ENCODE peak calls at places on chromosomes 16 and 17, in five cellular contexts. R is IMR-90, Y is GM23248, G is HCT116, U is colonic mucosa. B is an unnamed sample.

GRCh38 chr17:927611-928461 is 51.7 kb downstream of the NXN start:
- DNase-seq in R (peak), Y (peak), G (peak), U (no peak), B (no peak)

GRCh38 chr16:76389126-76389525 is 111.9 kb downstream of the CNTNAP4 start:
- DNase-seq in R (no peak), Y (no peak), G (no peak), U (no peak), B (no peak)

GRCh38 chr17:30482555-30482954 is 5.3 kb downstream of the GOSR1 start:
- DNase-seq in R (no peak), Y (no peak), G (no peak), U (no peak), B (no peak)

GRCh38 chr16:23124315-23124714 is 24.9 kb downstream of the USP31 start:
- DNase-seq in R (peak), Y (peak), G (no peak), U (no peak), B (no peak)

GRCh38 chr16:50972899-50973298 is 178.2 kb downstream of the SALL1 start:
- DNase-seq in R (no peak), Y (no peak), G (no peak), U (no peak), B (no peak)

GRCh38 chr16:5350118-5350517 is 252.5 kb upstream of the EEF2KMT start:
- DNase-seq in R (no peak), Y (no peak), G (no peak), U (no peak), B (no peak)

GRCh38 chr16:23134274-23134673 is 15.0 kb downstream of the USP31 start:
- DNase-seq in R (no peak), Y (no peak), G (no peak), U (peak), B (no peak)

GRCh38 chr16:17817260-17817659 is 346.5 kb upstream of the XYLT1 start:
- DNase-seq in R (no peak), Y (no peak), G (no peak), U (no peak), B (no peak)

GRCh38 chr16:84922351-84923135 is 88.8 kb downstream of the ZDHHC7 start:
- DNase-seq in R (peak), Y (no peak), G (no peak), U (peak), B (no peak)

GRCh38 chr16:68078726-68079615 is 6.2 kb upstream of the NFATC3 start:
- DNase-seq in R (no peak), Y (no peak), G (no peak), U (no peak), B (no peak)

GRCh38 chr16:89418352-89418751 is 72.0 kb downstream of the ANKRD11 start:
- DNase-seq in R (no peak), Y (no peak), G (no peak), U (no peak), B (no peak)

GRCh38 chr17:27155866-27156265 is 138.0 kb upstream of the WSB1 start:
- DNase-seq in R (no peak), Y (no peak), G (no peak), U (no peak), B (no peak)

GRCh38 chr17:21419299-21420239 is 43.4 kb downstream of the KCNJ12 start:
- DNase-seq in R (no peak), Y (no peak), G (no peak), U (no peak), B (peak)

DNA sequence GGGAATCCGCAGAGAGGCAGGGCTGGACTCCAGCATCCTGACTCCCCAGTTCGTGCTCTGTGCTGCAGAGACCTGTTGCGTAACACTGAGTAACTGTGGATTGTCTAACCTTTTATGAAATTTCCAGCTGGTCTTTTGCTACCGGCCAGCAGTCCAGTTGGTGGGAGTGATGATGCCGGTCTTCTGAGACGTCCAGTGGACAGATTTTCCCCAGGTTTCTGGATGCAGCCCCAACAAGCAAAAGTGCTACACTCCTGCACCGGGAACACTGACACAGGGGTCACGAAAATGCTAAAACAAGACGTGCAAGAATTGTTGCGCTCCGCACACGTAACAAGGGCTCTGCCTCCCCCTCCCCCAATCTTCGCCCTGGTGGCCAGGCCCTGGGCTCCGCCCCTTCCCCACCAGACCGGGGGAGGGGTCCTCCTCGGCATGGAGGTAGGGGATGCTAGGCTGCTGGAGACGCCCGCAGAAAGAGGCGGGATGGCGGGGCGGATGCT is 701 bp upstream of the MRC2 start:
- DNase-seq in R (peak), Y (peak), G (no peak), U (peak), B (peak)
- H3K9ac ChIP-seq in R (peak), Y (peak), G (peak), U (peak), B (peak)

DNA sequence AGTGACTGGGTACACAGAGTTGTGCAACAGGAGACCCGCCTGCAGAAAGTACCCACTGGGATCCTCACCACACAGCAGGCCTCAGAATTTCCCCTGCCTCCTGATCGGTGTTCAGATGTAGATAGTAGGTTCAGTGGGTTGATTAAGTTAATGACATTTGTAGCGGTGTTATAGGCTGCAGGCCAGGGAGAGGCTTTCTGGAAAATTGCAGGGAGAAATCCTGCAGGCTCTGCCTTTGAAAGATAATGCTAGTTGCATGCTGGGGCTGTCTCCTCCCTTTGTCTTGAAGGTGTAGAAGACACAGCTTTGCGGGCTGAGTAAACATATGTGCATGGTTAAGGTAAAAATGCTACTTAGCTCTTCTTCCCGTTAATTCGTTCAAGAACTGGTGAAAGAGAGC is 406.3 kb upstream of the RBFOX1 start:
- DNase-seq in R (no peak), Y (no peak), G (no peak), U (no peak), B (no peak)
- H3K9ac ChIP-seq in R (no peak), Y (no peak), G (no peak), U (no peak), B (no peak)

DNA sequence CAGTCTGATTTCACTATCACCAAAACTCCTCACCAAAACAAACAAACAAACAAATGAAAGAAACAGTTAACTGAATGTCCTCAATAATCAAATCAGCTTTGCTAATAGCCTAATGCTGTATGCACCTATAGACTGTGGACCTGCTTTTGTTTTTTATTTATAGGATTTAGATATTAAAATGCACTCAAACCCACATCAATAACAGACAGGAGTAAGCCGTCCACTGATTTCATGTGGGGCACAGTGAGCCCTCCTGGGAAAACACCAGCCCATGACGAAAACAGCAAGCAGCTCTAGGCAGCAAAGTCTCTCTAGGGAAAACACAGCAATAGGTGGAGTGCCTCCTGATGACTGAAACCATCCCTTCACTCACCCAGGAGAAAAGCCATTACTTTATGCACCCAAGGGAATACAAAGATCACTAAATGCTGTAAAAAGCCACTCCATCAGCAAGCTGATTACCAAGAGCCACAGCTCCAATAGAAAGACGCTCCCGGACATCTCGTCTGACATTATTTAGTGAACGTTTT is 47.8 kb downstream of the ANKFY1 start:
- DNase-seq in R (no peak), Y (no peak), G (no peak), U (no peak), B (no peak)
- H3K9ac ChIP-seq in R (no peak), Y (peak), G (no peak), U (no peak), B (no peak)

DNA sequence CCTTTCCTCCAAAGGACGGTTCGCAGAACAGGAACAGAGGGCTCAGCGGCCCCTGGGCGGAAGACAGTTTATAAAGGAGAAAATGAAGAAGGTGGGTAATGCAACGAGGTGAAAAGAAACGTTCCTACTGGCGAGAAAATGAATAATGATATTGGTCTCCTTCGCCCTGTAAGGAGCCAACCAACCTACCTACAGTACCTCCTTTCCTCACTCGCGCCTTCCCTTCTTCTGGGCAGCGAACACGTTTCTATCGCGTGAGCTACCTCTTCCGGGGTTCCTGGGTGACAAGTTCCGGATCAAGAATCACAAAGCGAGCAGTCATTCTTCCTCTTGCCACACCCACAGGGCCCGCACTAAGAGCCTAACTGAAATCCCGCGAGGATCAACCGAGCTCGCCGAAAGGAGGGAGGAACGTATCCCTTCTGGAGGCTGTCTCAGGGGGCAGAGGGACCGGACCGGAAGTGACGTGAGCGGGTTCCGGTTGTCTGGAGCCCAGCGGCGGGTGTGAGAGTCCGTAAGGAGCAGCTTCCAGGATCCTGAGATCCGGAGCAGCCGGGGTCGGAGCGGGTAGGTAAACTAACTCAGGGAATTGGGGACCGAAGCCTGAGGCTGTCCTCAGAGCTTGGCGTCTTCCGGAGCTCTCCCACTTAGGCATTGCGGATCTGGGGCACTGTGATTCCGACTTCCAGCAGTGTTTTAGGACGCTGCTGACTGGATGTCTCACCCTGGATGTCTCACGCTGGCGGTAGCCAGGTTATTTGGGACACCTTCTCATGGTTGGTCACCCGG is at the start of the genes PTRH2 and VMP1:
- DNase-seq in R (peak), Y (peak), G (peak), U (peak), B (peak)
- H3K9ac ChIP-seq in R (peak), Y (peak), G (peak), U (peak), B (peak)

DNA sequence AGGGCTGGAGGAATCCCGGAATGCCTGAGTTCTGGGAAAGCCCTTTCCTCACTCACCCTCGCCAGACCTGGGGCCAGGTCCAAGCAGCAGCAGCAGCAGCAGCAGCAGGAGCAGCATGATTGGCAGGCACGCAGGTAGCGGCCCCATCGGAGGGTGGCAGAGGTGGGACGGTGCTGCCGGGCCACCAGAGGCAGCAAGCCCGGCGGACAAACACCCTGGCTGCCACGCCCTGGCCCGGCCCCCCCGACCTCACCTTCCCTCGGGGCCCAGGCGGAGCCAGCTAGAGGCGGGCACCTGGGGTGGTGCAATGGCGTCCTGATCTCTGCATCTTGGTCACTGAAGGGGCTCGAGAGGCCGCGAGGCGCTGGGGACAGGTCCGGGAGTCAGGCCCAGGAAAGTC is 122.4 kb downstream of the LAT start:
- DNase-seq in R (no peak), Y (no peak), G (no peak), U (peak), B (no peak)
- H3K9ac ChIP-seq in R (no peak), Y (no peak), G (no peak), U (no peak), B (no peak)

GRCh38 chr16:49811630-49812334 is 44.1 kb downstream of the ZNF423 start:
- DNase-seq in R (no peak), Y (no peak), G (no peak), U (no peak), B (no peak)

GRCh38 chr16:49809112-49809511 is 46.8 kb downstream of the ZNF423 start:
- DNase-seq in R (no peak), Y (no peak), G (no peak), U (no peak), B (no peak)

GRCh38 chr16:49810769-49811315 is 45.1 kb downstream of the ZNF423 start:
- DNase-seq in R (no peak), Y (no peak), G (no peak), U (no peak), B (no peak)

GRCh38 chr16:49809561-49809960 is 46.4 kb downstream of the ZNF423 start:
- DNase-seq in R (no peak), Y (no peak), G (no peak), U (no peak), B (no peak)
- H3K9ac ChIP-seq in R (no peak), Y (no peak), G (no peak), U (no peak), B (no peak)

GRCh38 chr17:12134101-12134500 is 113.4 kb downstream of the MAP2K4 start:
- DNase-seq in R (no peak), Y (no peak), G (no peak), U (no peak), B (no peak)
- H3K9ac ChIP-seq in R (no peak), Y (no peak), G (no peak), U (no peak), B (no peak)